ENCODE peak calls at places on chromosomes 2 and 18, in five cellular contexts. T is A549, B is heart left ventricle, V is cardiac fibroblast, K is fibroblast of mammary gland. H is an unnamed sample.

GRCh38 chr18:37247499-37248161 is 318.0 kb downstream of the CELF4 start:
- DNase-seq in V (no peak), K (no peak), T (no peak), B (no peak), H (no peak)

GRCh38 chr2:200353125-200353524 is 46.6 kb downstream of the SPATS2L start:
- DNase-seq in K (peak), V (peak), T (no peak), B (no peak), H (no peak)

GRCh38 chr2:174600349-174600748 is 2.7 kb upstream of the WIPF1 start:
- DNase-seq in K (no peak), T (no peak), V (no peak), B (no peak), H (no peak)

GRCh38 chr2:115194623-115195022 is 752.2 kb downstream of the DPP10 start:
- DNase-seq in T (peak), B (no peak), K (no peak), V (no peak), H (no peak)

GRCh38 chr2:20231632-20232031 is 6.7 kb upstream of the SDC1 start:
- DNase-seq in B (peak), K (peak), T (peak), V (peak), H (no peak)

GRCh38 chr2:175834472-175834871 is 167.6 kb downstream of the LNPK start:
- DNase-seq in V (no peak), K (no peak), B (no peak), T (no peak), H (no peak)

GRCh38 chr18:22191986-22192385 is 22.6 kb downstream of the GATA6 start:
- DNase-seq in V (no peak), B (no peak), K (no peak), T (no peak), H (no peak)

GRCh38 chr2:210617732-210618330 is 61.4 kb downstream of the CPS1 start:
- DNase-seq in B (no peak), T (peak), V (peak), K (peak), H (peak)

GRCh38 chr18:44678725-44679055 is 2.0 kb upstream of the SETBP1 start:
- DNase-seq in K (no peak), B (no peak), T (no peak), V (no peak), H (no peak)

GRCh38 chr2:29528891-29529520 is 392.4 kb downstream of the ALK start:
- DNase-seq in V (peak), B (peak), K (peak), T (no peak), H (peak)

GRCh38 chr2:26696352-26696816 is 3.9 kb downstream of the KCNK3 start:
- DNase-seq in K (peak), V (peak), B (no peak), T (peak), H (peak)

GRCh38 chr18:39776766-39777165 is 2178.3 kb upstream of the PIK3C3 start:
- DNase-seq in T (no peak), B (no peak), K (no peak), V (no peak), H (no peak)

GRCh38 chr18:8996771-8997432 is 105.6 kb upstream of the NDUFV2 start:
- DNase-seq in V (peak), B (no peak), T (no peak), K (peak), H (peak)

GRCh38 chr18:42508683-42509347 is 553.8 kb downstream of the PIK3C3 start:
- DNase-seq in V (no peak), T (no peak), B (no peak), K (no peak), H (no peak)

GRCh38 chr2:64105676-64106461 is 38.4 kb downstream of the PELI1 start:
- DNase-seq in V (no peak), T (peak), B (no peak), K (no peak), H (no peak)

GRCh38 chr2:5409925-5410360 is 282.2 kb upstream of the SOX11 start:
- DNase-seq in K (no peak), V (no peak), B (no peak), T (no peak), H (no peak)

GRCh38 chr2:112482309-112483046 is 522 bp downstream of the TTL start:
- DNase-seq in T (peak), K (peak), V (peak), B (peak), H (peak)

GRCh38 chr2:134231965-134232340 is 21.9 kb upstream of the MGAT5 start:
- DNase-seq in K (peak), T (no peak), B (no peak), V (peak), H (peak)

GRCh38 chr2:212227755-212228154 is 310.8 kb downstream of the ERBB4 start:
- DNase-seq in V (peak), B (peak), K (peak), T (peak), H (peak)

GRCh38 chr18:79395761-79396404 is at the start of gene NFATC1:
- DNase-seq in B (peak), V (peak), T (peak), K (peak), H (peak)

GRCh38 chr18:56315363-56315762 is 323.0 kb downstream of the TXNL1 start:
- DNase-seq in V (peak), B (no peak), K (peak), T (no peak), H (peak)

GRCh38 chr2:163493330-163494319 is 242.2 kb downstream of the FIGN start:
- DNase-seq in V (no peak), B (no peak), K (no peak), T (no peak), H (no peak)

GRCh38 chr2:218993345-218994315 is at the start of gene CRYBA2:
- DNase-seq in K (no peak), V (peak), T (no peak), B (no peak), H (peak)
- H3K4me3 ChIP-seq in K (no peak), V (peak), T (no peak), B (peak), H (peak)

GRCh38 chr2:226795281-226796011 is 4.2 kb downstream of the IRS1 start:
- DNase-seq in V (peak), T (no peak), K (peak), B (peak), H (peak)
- TF ChIP-seq CTCF in V (peak), T (no peak), K (peak), B (peak), H (peak)

DNA sequence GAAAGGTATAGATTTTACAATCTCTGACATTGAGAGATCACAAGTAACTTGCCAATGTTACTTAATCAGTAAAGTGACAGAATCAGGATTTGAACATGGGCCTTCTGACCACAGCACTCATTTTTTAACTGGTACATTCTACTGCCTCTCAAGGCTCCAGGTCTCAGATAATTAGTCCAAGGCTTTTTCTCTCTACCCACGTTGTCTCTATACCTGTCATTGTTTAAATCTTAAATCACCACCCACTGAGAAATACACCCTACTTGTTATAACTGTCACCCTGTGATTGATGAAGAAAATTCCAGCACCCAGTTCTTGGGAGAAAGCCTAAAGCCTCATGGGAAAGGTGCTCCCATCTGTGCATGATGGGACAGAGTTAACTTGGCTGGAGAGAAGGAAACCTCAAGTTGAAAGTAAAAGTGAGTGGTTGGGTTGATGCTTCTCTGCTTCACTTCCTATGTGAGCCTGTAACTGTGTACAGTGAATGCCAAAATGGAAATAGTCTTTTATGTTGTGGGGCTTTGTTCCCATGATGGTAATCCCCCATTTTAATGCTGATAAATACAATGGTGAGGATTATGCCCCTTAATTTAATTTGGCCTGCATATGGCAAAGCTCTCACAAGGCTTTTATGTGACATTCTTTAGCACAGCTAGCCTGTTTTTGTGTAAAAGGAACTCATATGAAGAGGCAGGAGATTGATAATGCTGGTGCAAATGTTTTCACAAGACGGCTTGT is 190.1 kb upstream of the SP5 start:
- DNase-seq in T (no peak), V (no peak), K (peak), B (no peak), H (no peak)
- H3K4me3 ChIP-seq in T (no peak), V (no peak), K (no peak), B (no peak), H (no peak)

GRCh38 chr18:31551883-31552282 is 39.8 kb upstream of the TTR start:
- DNase-seq in V (no peak), K (no peak), T (no peak), B (no peak), H (no peak)

GRCh38 chr18:31557446-31557845 is 34.2 kb upstream of the TTR start:
- DNase-seq in K (no peak), V (no peak), B (no peak), T (no peak), H (no peak)

GRCh38 chr18:31555971-31556747 is 35.5 kb upstream of the TTR start:
- DNase-seq in K (peak), B (no peak), T (peak), V (peak), H (peak)

GRCh38 chr18:31554776-31555175 is 36.9 kb upstream of the TTR start:
- DNase-seq in B (no peak), V (no peak), T (no peak), K (no peak), H (no peak)

GRCh38 chr18:31553800-31554199 is 37.9 kb upstream of the TTR start:
- DNase-seq in T (peak), B (no peak), K (peak), V (no peak), H (peak)
- TF ChIP-seq CTCF in T (no peak), B (no peak), K (peak), V (peak), H (peak)

DNA sequence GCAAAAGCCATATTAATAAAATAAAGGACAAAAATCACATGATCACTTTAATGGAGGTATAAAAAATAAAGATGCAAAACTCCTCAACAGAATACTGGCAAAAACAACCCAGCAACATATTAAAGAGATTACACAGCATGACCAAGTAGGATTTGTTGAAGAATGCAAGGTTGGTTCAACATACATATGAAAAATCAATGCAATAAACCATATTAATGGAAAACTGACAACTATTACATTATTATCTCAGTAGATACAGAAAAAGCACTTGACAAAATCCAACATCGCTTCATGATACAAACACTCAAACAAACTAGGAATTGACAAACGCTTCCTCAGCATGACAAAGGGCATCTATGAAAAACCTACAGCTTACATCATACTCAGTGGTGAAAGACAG is 76.7 kb downstream of the CRACDL start:
- DNase-seq in V (no peak), T (no peak), B (no peak), K (no peak), H (no peak)
- H3K4me3 ChIP-seq in V (no peak), T (no peak), B (no peak), K (no peak), H (no peak)

GRCh38 chr2:72988726-72989273 is 71.5 kb downstream of the EMX1 start:
- DNase-seq in T (no peak), K (no peak), V (no peak), B (peak), H (no peak)
- TF ChIP-seq CTCF in T (no peak), K (no peak), V (no peak), B (no peak), H (no peak)

DNA sequence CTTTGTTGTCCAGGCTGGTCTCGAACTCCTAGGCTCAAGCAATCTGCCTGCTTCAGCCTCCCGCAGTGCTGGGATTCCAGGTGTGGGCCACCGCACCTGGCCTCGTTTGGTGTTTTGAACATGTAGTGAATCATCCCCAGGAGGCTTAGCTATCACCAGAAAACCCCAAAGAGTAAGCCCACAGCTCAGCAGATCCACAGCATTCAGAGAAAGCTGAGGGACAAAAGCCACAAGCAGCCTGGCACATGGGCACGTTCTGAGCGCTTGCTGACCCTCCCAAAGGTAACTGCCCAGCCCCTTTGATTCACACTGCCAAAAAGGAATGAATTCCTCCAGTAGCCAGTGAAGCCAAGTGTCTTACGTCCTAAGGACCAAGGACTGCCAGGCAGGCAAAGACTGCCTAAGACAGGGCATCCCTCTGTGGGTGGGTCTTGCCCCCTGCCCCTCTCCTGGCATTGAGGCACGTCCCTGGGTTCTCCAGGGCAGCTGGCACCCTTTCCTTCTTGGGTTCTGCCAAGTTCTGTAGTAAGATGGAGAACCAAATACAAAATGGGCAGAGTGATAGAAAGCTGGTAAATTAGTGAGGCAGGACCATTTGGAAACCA is 31.7 kb downstream of the MBP start:
- DNase-seq in V (peak), T (no peak), B (no peak), K (peak), H (no peak)
- H3K4me3 ChIP-seq in V (peak), T (peak), B (no peak), K (no peak), H (no peak)

GRCh38 chr2:139992078-139992477 is 1211.9 kb upstream of the NXPH2 start:
- DNase-seq in K (no peak), V (no peak), B (no peak), T (no peak), H (no peak)
- TF ChIP-seq CTCF in K (no peak), V (no peak), B (no peak), T (no peak), H (no peak)

GRCh38 chr2:170530803-170531564 is 184.2 kb upstream of the SP5 start:
- DNase-seq in T (no peak), V (no peak), B (no peak), K (no peak), H (no peak)
- H3K4me3 ChIP-seq in T (no peak), V (no peak), B (no peak), K (no peak), H (no peak)